ENCODE peak calls at places on chromosomes 16 and 17, in seven cellular contexts. V is NCI-H1417; R is activated naive CD8-positive, alpha-beta T cell treated with anti-CD3 and anti-CD28 coated beads for 36 hours; P is upper lobe of left lung; J is NCI-H510A treated with DMSO at 0.1 percent for 48 hours; I is tibial artery; A is astrocyte of the hippocampus. Y is an unnamed sample.

GRCh38 chr16:55479560-55480197 is 681 bp downstream of the MMP2 start:
- DNase-seq in J (no peak), R (no peak), A (no peak), I (no peak), P (no peak), V (peak; percentile 30), Y (no peak)

GRCh38 chr16:8634991-8635736 is 13.7 kb downstream of the METTL22 start:
- DNase-seq in V (no peak), J (no peak), I (no peak), P (no peak), A (peak; percentile 50), R (no peak), Y (peak; percentile 26)

GRCh38 chr17:21371511-21372081 is 4.6 kb upstream of the KCNJ12 start:
- DNase-seq in V (no peak), I (no peak), J (no peak), P (no peak), R (no peak), A (no peak), Y (no peak)

GRCh38 chr16:69340095-69340644 is 598 bp downstream of the NIP7 start:
- DNase-seq in P (no peak), J (no peak), V (no peak), R (peak; percentile 39), I (no peak), A (peak; percentile 24), Y (peak; percentile 18)

GRCh38 chr17:79874329-79874981 is 35.2 kb upstream of the CBX4 start:
- DNase-seq in A (peak; percentile 37), R (no peak), I (no peak), J (peak; percentile 27), V (peak; percentile 41), P (no peak), Y (peak; percentile 79)

GRCh38 chr17:28256881-28257280 is 62.1 kb upstream of the TMEM97 start:
- DNase-seq in A (no peak), V (no peak), R (no peak), J (no peak), I (no peak), P (no peak), Y (no peak)

GRCh38 chr16:70677499-70678120 is 8.2 kb downstream of the MTSS2 start:
- DNase-seq in A (no peak), V (no peak), J (no peak), R (no peak), I (no peak), P (no peak), Y (no peak)

GRCh38 chr16:50522324-50522723 is 25.9 kb upstream of the NKD1 start:
- DNase-seq in A (no peak), R (no peak), P (no peak), J (no peak), V (no peak), I (no peak), Y (no peak)

GRCh38 chr16:66953462-66954096 is 7.5 kb upstream of the CES3 start:
- DNase-seq in V (no peak), I (no peak), J (no peak), R (no peak), A (no peak), P (no peak), Y (peak; percentile 22)

GRCh38 chr17:39485555-39485954 is 24.3 kb downstream of the CDK12 start:
- DNase-seq in P (peak; percentile 66), R (no peak), I (peak; percentile 53), J (no peak), A (peak; percentile 84), V (no peak), Y (no peak)

GRCh38 chr16:3012828-3013420 is at the start of gene CLDN9:
- DNase-seq in J (peak; percentile 75), A (no peak), R (no peak), V (peak; percentile 92), I (no peak), P (peak; percentile 76), Y (peak; percentile 71)

GRCh38 chr17:6639651-6640535 is 618 bp downstream of the KIAA0753 start:
- DNase-seq in A (peak; percentile 74), I (peak; percentile 63), V (peak; percentile 29), J (no peak), P (peak; percentile 44), R (peak; percentile 38), Y (peak; percentile 32)

GRCh38 chr17:57440522-57441269 is 184.4 kb downstream of the MSI2 start:
- DNase-seq in V (peak; percentile 80), J (peak; percentile 62), P (peak; percentile 37), A (peak; percentile 95), R (peak; percentile 85), I (peak; percentile 75), Y (peak; percentile 77)

GRCh38 chr16:68286153-68287074 is 22.1 kb downstream of the SLC7A6 start:
- DNase-seq in R (no peak), V (no peak), J (no peak), I (no peak), P (no peak), A (no peak), Y (no peak)

GRCh38 chr16:87375426-87376135 is 8.0 kb downstream of the FBXO31 start:
- DNase-seq in R (no peak), I (no peak), J (no peak), V (no peak), P (no peak), A (peak; percentile 60), Y (no peak)

GRCh38 chr16:1466968-1467521 is 7.8 kb downstream of the CLCN7 start:
- DNase-seq in A (peak; percentile 22), R (no peak), P (no peak), V (no peak), J (no peak), I (no peak), Y (no peak)

GRCh38 chr17:57270801-57271245 is 14.5 kb downstream of the MSI2 start:
- DNase-seq in I (no peak), J (no peak), A (peak; percentile 38), V (no peak), R (no peak), P (no peak), Y (no peak)

GRCh38 chr17:21275579-21276339 is 8.8 kb upstream of the MAP2K3 start:
- DNase-seq in P (peak; percentile 97), J (peak; percentile 90), V (peak; percentile 87), R (peak; percentile 98), I (peak; percentile 95), A (peak; percentile 93), Y (peak; percentile 66)

GRCh38 chr16:61366006-61366405 is 670.2 kb downstream of the CDH8 start:
- DNase-seq in R (no peak), V (peak; percentile 33), J (no peak), A (no peak), I (no peak), P (no peak), Y (no peak)

GRCh38 chr16:75262800-75263127 is 11.3 kb upstream of the BCAR1 start:
- DNase-seq in I (no peak), A (no peak), V (no peak), J (no peak), P (no peak), R (no peak), Y (no peak)

GRCh38 chr17:57121308-57122042 is 36.4 kb downstream of the AKAP1 start:
- DNase-seq in A (peak; percentile 76), R (no peak), P (no peak), J (peak; percentile 33), V (peak; percentile 67), I (no peak), Y (peak; percentile 61)

GRCh38 chr17:77371117-77371887 is 230.5 kb downstream of the SEC14L1 start:
- DNase-seq in V (peak; percentile 38), A (peak; percentile 81), R (no peak), P (no peak), I (no peak), J (no peak), Y (no peak)

GRCh38 chr17:7237761-7238417 is 1.4 kb downstream of the PHF23 start:
- DNase-seq in V (peak; percentile 67), J (peak; percentile 70), I (peak; percentile 90), P (peak; percentile 90), A (peak; percentile 84), R (peak; percentile 84), Y (peak; percentile 65)

Y was measured in HT-29.